ENCODE peak calls at places on chromosomes 7 and 10, in nine cellular contexts. U is heart left ventricle; R is A549; V is NCI-H1105; E is body of pancreas; Y is GM20000; P is globus pallidus; S is myocyte; G is NK-92 treated with Interleukin-12 subunit alpha and Interleukin-12 subunit beta, amount 100 ng/mL, for 24 hours. C is an unnamed sample.

GRCh38 chr10:19932806-19933371 is 116.7 kb downstream of the PLXDC2 start:
- DNase-seq in U (no peak), E (no peak), G (no peak), P (no peak), R (no peak), S (no peak), Y (no peak), V (no peak), C (no peak)

GRCh38 chr10:7756360-7756992 is 31.3 kb downstream of the KIN start:
- DNase-seq in R (peak; percentile 45), Y (peak; percentile 12), V (no peak), G (no peak), E (peak; percentile 63), U (no peak), P (peak; percentile 4), S (peak; percentile 31), C (peak; percentile 41)

GRCh38 chr10:101050206-101051069 is 11.4 kb upstream of the KAZALD1 start:
- DNase-seq in V (peak; percentile 61), G (no peak), U (peak; percentile 52), P (no peak), R (peak; percentile 50), Y (peak; percentile 87), S (peak; percentile 52), E (peak; percentile 73), C (peak; percentile 83)

GRCh38 chr7:961546-962400 is 7.3 kb upstream of the ADAP1 start:
- DNase-seq in G (no peak), Y (no peak), V (no peak), R (no peak), S (no peak), E (no peak), U (peak; percentile 20), P (no peak), C (no peak)

GRCh38 chr7:124996778-124997177 is 67.2 kb upstream of the POT1 start:
- DNase-seq in V (no peak), U (no peak), G (no peak), E (no peak), P (no peak), Y (peak; percentile 11), S (no peak), R (peak; percentile 45), C (peak; percentile 1)

GRCh38 chr10:3471927-3472704 is 299.5 kb upstream of the PITRM1 start:
- DNase-seq in S (peak; percentile 10), E (no peak), Y (no peak), V (no peak), R (peak; percentile 43), U (no peak), P (peak; percentile 92), G (no peak), C (no peak)

GRCh38 chr7:131653418-131654248 is 97.2 kb upstream of the PODXL start:
- DNase-seq in Y (no peak), U (no peak), V (no peak), P (no peak), E (no peak), S (peak; percentile 37), R (peak; percentile 47), G (no peak), C (no peak)

GRCh38 chr10:5632430-5632829 is 34.0 kb downstream of the ASB13 start:
- DNase-seq in P (no peak), V (no peak), Y (no peak), S (no peak), G (no peak), R (peak; percentile 65), U (no peak), E (peak; percentile 91), C (no peak)

GRCh38 chr7:129969881-129970446 is 17.2 kb upstream of the UBE2H start:
- DNase-seq in P (no peak), S (peak; percentile 32), V (no peak), G (no peak), Y (no peak), E (no peak), U (no peak), R (peak; percentile 88), C (no peak)

GRCh38 chr7:98137826-98138151 is 31.1 kb downstream of the LMTK2 start:
- DNase-seq in R (no peak), E (peak; percentile 34), U (no peak), V (no peak), P (peak; percentile 62), G (no peak), Y (peak; percentile 49), S (no peak), C (no peak)

GRCh38 chr7:64581929-64582894 is 19.3 kb upstream of the ZNF680 start:
- DNase-seq in S (no peak), E (peak; percentile 21), V (no peak), Y (no peak), P (no peak), G (no peak), R (no peak), U (no peak), C (no peak)

GRCh38 chr10:75592014-75592842 is 160.8 kb downstream of the LRMDA start:
- DNase-seq in G (no peak), U (no peak), P (no peak), E (no peak), S (no peak), Y (no peak), V (no peak), R (no peak), C (no peak)

GRCh38 chr7:138952791-138953190 is 28.4 kb downstream of the KIAA1549 start:
- DNase-seq in S (no peak), Y (no peak), G (no peak), U (no peak), R (no peak), E (no peak), P (no peak), V (no peak), C (no peak)

GRCh38 chr7:131212114-131212513 is 115.6 kb upstream of the MKLN1 start:
- DNase-seq in G (no peak), Y (no peak), E (no peak), S (peak; percentile 65), U (no peak), V (no peak), R (no peak), P (no peak), C (no peak)

GRCh38 chr7:91894781-91895480 is 14.4 kb upstream of the MTERF1 start:
- DNase-seq in E (no peak), S (peak; percentile 25), U (no peak), G (no peak), Y (no peak), P (no peak), V (no peak), R (no peak), C (no peak)

GRCh38 chr7:32479574-32480200 is 10.5 kb downstream of the LSM5 start:
- DNase-seq in G (no peak), V (peak; percentile 17), E (peak; percentile 44), R (peak; percentile 72), Y (peak; percentile 49), U (no peak), S (peak; percentile 72), P (peak; percentile 10), C (peak; percentile 57)

GRCh38 chr10:114042895-114043531 is 653 bp upstream of the ADRB1 start:
- DNase-seq in S (peak; percentile 40), R (peak; percentile 63), E (peak; percentile 41), G (peak; percentile 84), P (no peak), Y (peak; percentile 62), U (peak; percentile 79), V (no peak), C (peak; percentile 72)

GRCh38 chr10:103960103-103960502 is 6.8 kb upstream of the SLK start:
- DNase-seq in S (no peak), E (no peak), G (no peak), P (no peak), R (no peak), Y (no peak), U (no peak), V (no peak), C (no peak)

GRCh38 chr10:31096161-31096560 is 64.5 kb upstream of the ZNF438 start:
- DNase-seq in Y (no peak), R (no peak), G (no peak), U (no peak), V (no peak), E (no peak), S (no peak), P (no peak), C (no peak)

GRCh38 chr7:1004018-1004880 is 21.3 kb downstream of the CYP2W1 start:
- DNase-seq in V (no peak), U (no peak), P (no peak), S (peak; percentile 23), E (no peak), R (no peak), Y (peak; percentile 64), G (no peak), C (peak; percentile 56)

GRCh38 chr10:66931340-66931948 is 5.6 kb downstream of the LRRTM3 start:
- DNase-seq in U (no peak), V (no peak), R (peak; percentile 73), G (no peak), Y (peak; percentile 25), P (peak; percentile 84), E (peak; percentile 28), S (peak; percentile 65), C (peak; percentile 57)

GRCh38 chr10:36344240-36344639 is 702.1 kb upstream of the FZD8 start:
- DNase-seq in R (no peak), V (no peak), G (no peak), E (no peak), U (no peak), P (peak; percentile 37), S (no peak), Y (no peak), C (no peak)

GRCh38 chr7:141076377-141076776 is 2.5 kb downstream of the TMEM178B start:
- DNase-seq in S (no peak), P (no peak), G (no peak), R (no peak), U (no peak), Y (no peak), V (peak; percentile 77), E (no peak), C (no peak)

GRCh38 chr7:66549466-66549865 is 79.2 kb upstream of the KCTD7 start:
- DNase-seq in U (no peak), Y (no peak), S (no peak), R (no peak), E (no peak), V (no peak), G (no peak), P (no peak), C (no peak)

GRCh38 chr7:129095258-129095657 is 40.3 kb upstream of the TNPO3 start:
- DNase-seq in R (no peak), V (no peak), G (no peak), Y (peak; percentile 41), P (no peak), S (no peak), U (no peak), E (no peak), C (peak; percentile 92)

GRCh38 chr7:155618708-155619633 is 25.5 kb upstream of the RBM33 start:
- DNase-seq in R (peak; percentile 93), G (no peak), V (no peak), U (no peak), S (peak; percentile 87), Y (no peak), E (peak; percentile 90), P (no peak), C (no peak)

GRCh38 chr10:33571616-33572015 is 237.1 kb upstream of the NRP1 start:
- DNase-seq in P (no peak), V (no peak), R (peak; percentile 52), S (peak; percentile 18), E (no peak), G (no peak), U (no peak), Y (no peak), C (no peak)

GRCh38 chr10:105807930-105808587 is 1167.0 kb downstream of the SORCS3 start:
- DNase-seq in E (no peak), R (no peak), G (no peak), V (no peak), P (no peak), S (no peak), Y (no peak), U (no peak), C (no peak)

GRCh38 chr7:76063525-76063924 is 15.6 kb downstream of the MDH2 start:
- DNase-seq in R (no peak), S (no peak), E (peak; percentile 34), V (peak; percentile 30), P (no peak), Y (no peak), U (peak; percentile 84), G (no peak), C (no peak)

C was measured in OCI-LY7.